ENCODE peak calls at places on chromosomes 6 and 20, in ten cellular contexts. S is psoas muscle, T is body of pancreas, X is stomach, L is astrocyte, Q is tibial artery, G is cardiac muscle cell, F is OCI-LY7, C is left lung, R is spleen. J is an unnamed sample. For H3K36me3 and H3K4me1, the result is how much of the 10 kb centered on the place peaks cover.

GRCh38 chr6:143586557-143586956 is 75.0 kb upstream of the FUCA2 start:
- DNase-seq in S (no peak), T (no peak), X (no peak), L (no peak), Q (no peak), G (no peak), F (no peak), C (no peak), R (no peak), J (no peak)

GRCh38 chr6:70547313-70547712 is 19.4 kb upstream of the SDHAF4 start:
- DNase-seq in S (no peak), T (no peak), X (no peak), L (peak), Q (no peak), G (peak), F (no peak), C (no peak), R (no peak), J (no peak)

GRCh38 chr6:107532707-107533106 is 42.8 kb downstream of the SOBP start:
- DNase-seq in S (peak), T (peak), X (no peak), L (no peak), Q (peak), G (no peak), F (no peak), C (no peak), R (no peak), J (peak)

GRCh38 chr20:13009682-13010406 is 1.1 kb downstream of the SPTLC3 start:
- DNase-seq in S (no peak), T (peak), X (no peak), L (peak), Q (peak), G (no peak), F (peak), C (no peak), R (no peak), J (peak)

GRCh38 chr6:136250686-136251008 is 536 bp upstream of the MTFR2 start:
- DNase-seq in S (no peak), T (no peak), X (no peak), L (no peak), Q (no peak), G (no peak), F (no peak), C (no peak), R (no peak), J (no peak)

GRCh38 chr6:131877999-131878789 is 70.4 kb downstream of the ENPP1 start:
- DNase-seq in S (no peak), T (no peak), X (no peak), L (no peak), Q (no peak), G (no peak), F (no peak), C (no peak), R (no peak), J (no peak)

GRCh38 chr6:148983986-148984385 is 237.2 kb downstream of the UST start:
- DNase-seq in S (no peak), T (no peak), X (no peak), L (no peak), Q (no peak), G (no peak), F (no peak), C (no peak), R (no peak), J (no peak)

GRCh38 chr20:39676857-39677351 is 714.8 kb downstream of the DHX35 start:
- DNase-seq in S (no peak), T (peak), X (no peak), L (no peak), Q (no peak), G (no peak), F (no peak), C (no peak), R (no peak), J (no peak)

GRCh38 chr6:152233547-152234320 is 403.4 kb downstream of the SYNE1 start:
- DNase-seq in S (no peak), T (no peak), X (no peak), L (no peak), Q (no peak), G (no peak), F (no peak), C (no peak), R (no peak), J (no peak)

GRCh38 chr6:90263653-90264052 is 33.0 kb downstream of the BACH2 start:
- DNase-seq in S (no peak), T (no peak), X (no peak), L (peak), Q (no peak), G (no peak), F (no peak), C (no peak), R (no peak), J (no peak)

GRCh38 chr20:10367425-10367920 is 66.5 kb downstream of the MKKS start:
- DNase-seq in S (no peak), T (no peak), X (no peak), L (no peak), Q (no peak), G (no peak), F (no peak), C (no peak), R (no peak), J (no peak)

GRCh38 chr6:37304766-37305165 is 46.8 kb upstream of the TMEM217 start:
- DNase-seq in S (no peak), T (no peak), X (no peak), L (no peak), Q (no peak), G (no peak), F (no peak), C (no peak), R (no peak), J (no peak)

GRCh38 chr6:37299990-37300389 is 42.0 kb upstream of the TMEM217 start:
- DNase-seq in S (no peak), T (no peak), X (no peak), L (no peak), Q (no peak), G (no peak), F (no peak), C (no peak), R (no peak), J (no peak)

GRCh38 chr6:37303891-37304503 is 46.1 kb upstream of the TMEM217 start:
- DNase-seq in S (no peak), T (no peak), X (no peak), L (peak), Q (no peak), G (peak), F (peak), C (no peak), R (no peak), J (peak)

GRCh38 chr6:37303091-37303620 is 45.2 kb upstream of the TMEM217 start:
- DNase-seq in S (no peak), T (no peak), X (no peak), L (no peak), Q (no peak), G (no peak), F (no peak), C (no peak), R (no peak), J (no peak)

GRCh38 chr6:37302086-37302686 is 44.2 kb upstream of the TMEM217 start:
- DNase-seq in S (no peak), T (no peak), X (no peak), L (no peak), Q (no peak), G (no peak), F (no peak), C (no peak), R (no peak), J (no peak)
- H3K36me3 ChIP-seq in S (under half), T (under half), X (half or more), L (under half), Q (under half), G (under half), F (under half), C (half or more), R (under half), J (under half)

GRCh38 chr6:16687045-16687444 is 74.2 kb downstream of the ATXN1 start:
- DNase-seq in S (no peak), T (no peak), X (no peak), L (no peak), Q (no peak), G (no peak), F (no peak), C (no peak), R (no peak), J (no peak)
- H3K4me1 ChIP-seq in S (half or more), T (under half), X (under half), L (under half), Q (half or more), G (under half), F (under half), C (under half), R (under half), J (under half)

GRCh38 chr6:139996253-139996834 is 621.9 kb upstream of the CITED2 start:
- DNase-seq in S (no peak), T (peak), X (no peak), L (no peak), Q (no peak), G (peak), F (peak), C (no peak), R (no peak), J (no peak)
- TF ChIP-seq CTCF in S (peak), T (peak), X (peak), L (no peak), Q (no peak), G (no peak), F (peak), C (no peak), R (no peak), J (no peak)

DNA sequence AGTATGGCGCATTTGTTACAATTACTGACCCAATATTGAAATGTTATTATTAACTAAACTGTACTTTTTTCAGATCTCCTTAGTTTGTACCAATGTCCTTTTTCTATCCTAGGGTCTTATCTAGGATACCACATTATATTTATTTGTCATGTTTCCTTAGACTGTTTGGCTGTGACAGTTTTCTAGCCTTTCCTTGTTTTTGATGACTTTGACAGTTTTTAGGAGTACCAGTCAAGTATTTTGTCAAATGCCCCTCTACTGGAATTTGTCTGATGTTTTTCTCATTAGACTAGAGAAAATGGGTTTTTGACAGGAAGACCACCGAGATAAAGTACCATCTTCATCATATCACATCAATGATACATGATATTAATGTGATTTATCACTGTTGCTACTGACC is 14.6 kb downstream of the CCNC start:
- DNase-seq in S (no peak), T (no peak), X (no peak), L (no peak), Q (no peak), G (no peak), F (no peak), C (no peak), R (no peak), J (no peak)
- H3K36me3 ChIP-seq in S (under half), T (under half), X (half or more), L (under half), Q (half or more), G (half or more), F (half or more), C (half or more), R (under half), J (under half)

DNA sequence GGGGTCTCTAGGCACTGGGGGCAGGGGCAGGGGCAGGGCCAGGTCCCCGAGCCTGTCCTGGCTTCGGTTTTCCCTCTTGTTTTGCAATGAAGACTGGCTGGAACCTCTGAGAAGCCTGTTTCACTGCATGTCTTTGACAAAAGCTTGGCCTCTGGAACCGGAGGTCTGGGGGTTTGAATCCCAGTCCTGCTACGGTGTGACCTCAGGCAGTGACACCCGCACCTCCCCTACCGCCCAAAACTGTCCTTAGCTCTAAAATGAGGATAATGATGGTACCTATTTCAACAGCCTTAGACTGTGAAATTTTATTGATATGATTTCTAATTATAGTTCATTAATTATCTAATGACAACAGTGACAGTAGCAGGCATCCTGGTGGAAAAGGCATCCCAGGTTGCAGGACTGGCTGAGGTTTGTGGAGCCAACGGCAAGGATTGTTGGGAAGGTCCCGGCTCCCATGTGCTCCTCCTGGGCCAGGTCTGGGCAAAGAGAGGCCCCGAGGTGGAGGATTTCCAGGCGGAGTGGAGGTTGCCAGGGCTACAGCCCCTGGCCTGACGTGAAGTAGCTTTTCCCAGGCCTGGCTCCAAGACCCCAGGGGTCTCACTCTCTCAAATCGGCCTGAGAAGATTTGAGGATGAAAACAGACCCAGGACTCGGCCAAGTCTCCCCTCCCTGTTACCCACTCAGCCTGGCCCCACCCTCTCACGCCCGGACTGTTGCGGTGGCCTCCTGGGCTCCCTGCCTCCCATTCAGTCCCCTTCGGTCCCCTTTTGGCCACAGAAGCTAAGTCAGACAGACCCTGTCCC is 57.9 kb downstream of the SNAI1 start:
- DNase-seq in S (no peak), T (no peak), X (no peak), L (no peak), Q (no peak), G (no peak), F (no peak), C (no peak), R (no peak), J (no peak)
- H3K4me1 ChIP-seq in S (under half), T (under half), X (under half), L (under half), Q (under half), G (under half), F (under half), C (under half), R (under half), J (under half)

J was measured in testis.